ENCODE peak calls at places on chromosomes 1 and 21, in six cellular contexts. D, K, B, U, Y and H are unnamed samples.
A peak's percentile ranks its signal among the peaks of the same experiment; 100 is the strongest.

GRCh38 chr1:7962011-7962335 is 462 bp downstream of the PARK7 start:
- DNase-seq in Y (no peak), K (no peak), B (no peak), U (no peak), D (no peak), H (no peak)

GRCh38 chr1:212167098-212167497 is 118.1 kb upstream of the PPP2R5A start:
- DNase-seq in B (no peak), U (peak; percentile 50), K (peak; percentile 66), D (peak; percentile 13), Y (no peak), H (peak; percentile 72)

GRCh38 chr1:19036049-19036546 is 79.6 kb upstream of the IFFO2 start:
- DNase-seq in U (no peak), B (no peak), K (no peak), Y (no peak), D (no peak), H (no peak)

GRCh38 chr1:162070094-162070748 is 730 bp downstream of the NOS1AP start:
- DNase-seq in Y (peak; percentile 48), K (no peak), U (no peak), D (no peak), B (peak; percentile 28), H (no peak)

GRCh38 chr1:179351281-179351680 is 14.5 kb upstream of the AXDND1 start:
- DNase-seq in B (no peak), Y (no peak), K (peak; percentile 39), D (no peak), U (no peak), H (no peak)

GRCh38 chr1:247854899-247855545 is 2.0 kb upstream of the TRIM58 start:
- DNase-seq in K (no peak), D (no peak), U (no peak), B (no peak), Y (no peak), H (no peak)

GRCh38 chr1:119713538-119714456 is 2.1 kb downstream of the PHGDH start:
- DNase-seq in K (peak; percentile 23), Y (no peak), U (peak; percentile 69), D (no peak), B (peak; percentile 51), H (no peak)

GRCh38 chr1:107449326-107449725 is 308.5 kb downstream of the NTNG1 start:
- DNase-seq in B (no peak), U (no peak), D (no peak), Y (no peak), K (no peak), H (no peak)

GRCh38 chr1:202275061-202275770 is 66.5 kb downstream of the UBE2T start:
- DNase-seq in K (no peak), Y (no peak), D (no peak), B (no peak), U (no peak), H (no peak)

GRCh38 chr1:30366914-30367313 is 356.5 kb downstream of the MATN1 start:
- DNase-seq in K (no peak), D (no peak), Y (no peak), B (no peak), U (no peak), H (no peak)

GRCh38 chr1:20787775-20788488 is 825 bp upstream of the HP1BP3 start:
- DNase-seq in Y (no peak), U (peak; percentile 70), K (peak; percentile 71), B (peak; percentile 13), D (peak; percentile 47), H (peak; percentile 37)

GRCh38 chr1:47931395-47931794 is 65.8 kb downstream of the TRABD2B start:
- DNase-seq in B (no peak), U (no peak), D (no peak), Y (no peak), K (peak; percentile 18), H (no peak)

GRCh38 chr1:12251442-12251841 is 21.6 kb downstream of the VPS13D start:
- DNase-seq in U (no peak), D (peak; percentile 16), K (peak; percentile 81), B (peak; percentile 10), Y (no peak), H (peak; percentile 26)

GRCh38 chr1:32286763-32287162 is 5.1 kb upstream of the HDAC1 start:
- DNase-seq in D (no peak), U (no peak), K (no peak), B (no peak), Y (no peak), H (no peak)

GRCh38 chr1:19799233-19799876 is 361 bp downstream of the TMCO4 start:
- DNase-seq in U (peak; percentile 61), Y (peak; percentile 66), K (peak; percentile 47), D (peak; percentile 7), B (peak; percentile 32), H (no peak)

GRCh38 chr1:112614460-112615065 is 4.4 kb downstream of the ST7L start:
- DNase-seq in Y (no peak), D (no peak), K (peak; percentile 82), B (no peak), U (peak; percentile 76), H (no peak)

GRCh38 chr1:227747382-227747781 is 12.1 kb downstream of the SNAP47 start:
- DNase-seq in B (no peak), U (no peak), D (no peak), Y (no peak), K (no peak), H (no peak)

GRCh38 chr1:224637936-224638335 is 21.8 kb downstream of the CNIH3 start:
- DNase-seq in D (no peak), U (no peak), Y (no peak), B (no peak), K (no peak), H (no peak)

GRCh38 chr1:157439318-157439954 is 112.9 kb downstream of the FCRL5 start:
- DNase-seq in U (no peak), B (no peak), Y (no peak), K (no peak), D (no peak), H (no peak)

GRCh38 chr1:234849824-234850223 is 239.8 kb upstream of the IRF2BP2 start:
- DNase-seq in K (no peak), D (no peak), U (no peak), B (no peak), Y (no peak), H (no peak)

DNA sequence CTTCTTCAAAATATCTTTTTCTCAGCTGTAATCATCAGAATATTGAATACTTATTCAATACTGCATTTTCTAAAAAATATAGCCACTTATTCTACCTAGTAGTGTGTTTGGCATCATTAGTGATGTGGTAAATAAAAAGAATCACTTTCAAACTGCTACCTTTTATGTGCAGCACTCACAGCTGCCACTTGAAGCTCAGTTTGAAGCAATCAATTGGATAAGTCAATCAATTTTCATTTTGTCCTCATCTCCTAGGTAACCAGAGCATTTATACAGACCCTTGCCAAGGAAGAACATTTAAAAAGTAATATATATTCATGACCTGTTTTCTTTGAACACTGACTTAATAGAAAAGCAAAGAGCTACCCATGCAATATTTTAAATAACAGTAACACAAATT is 168.2 kb upstream of the C21orf91 start:
- DNase-seq in U (no peak), D (no peak), K (no peak), B (no peak), Y (no peak), H (no peak)
- TF ChIP-seq CTCF in U (no peak), D (no peak), K (no peak), B (no peak), Y (no peak), H (no peak)

DNA sequence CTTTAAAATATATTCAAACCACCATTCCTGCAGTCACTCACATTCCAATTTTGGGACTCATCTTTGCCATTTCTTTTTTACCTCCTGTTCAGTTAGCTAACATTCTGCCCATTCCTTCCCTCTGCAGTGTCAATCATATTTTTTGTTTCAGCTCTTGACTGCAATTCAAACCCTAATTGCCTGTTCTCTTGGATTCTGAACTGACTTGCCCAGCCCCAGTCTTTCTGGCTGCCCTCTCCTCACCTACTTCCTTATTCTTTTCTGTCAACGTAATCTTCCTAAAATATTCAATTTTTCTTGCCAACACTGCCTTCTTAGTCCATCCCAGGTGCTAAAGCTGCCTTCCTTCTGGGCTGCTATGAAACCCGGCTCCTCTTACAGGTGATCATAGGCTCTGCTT is 6.1 kb downstream of the PRDM2 start:
- DNase-seq in K (no peak), D (no peak), B (no peak), U (no peak), Y (no peak), H (no peak)
- H3K4me3 ChIP-seq in K (no peak overlapping the region), D (no peak overlapping the region), B (no peak overlapping the region), U (no peak overlapping the region), Y (no peak overlapping the region), H (no peak overlapping the region)

GRCh38 chr1:44293761-44294315 is 61.2 kb downstream of the ERI3 start:
- DNase-seq in D (no peak), U (no peak), B (no peak), Y (peak; percentile 88), K (no peak), H (no peak)

GRCh38 chr1:44289530-44289929 is 65.5 kb downstream of the ERI3 start:
- DNase-seq in U (no peak), B (no peak), K (no peak), D (no peak), Y (no peak), H (no peak)

GRCh38 chr1:44292641-44293040 is 62.4 kb downstream of the ERI3 start:
- DNase-seq in B (peak; percentile 43), Y (no peak), K (no peak), D (no peak), U (no peak), H (no peak)

GRCh38 chr1:44288883-44289282 is 66.2 kb downstream of the ERI3 start:
- DNase-seq in D (no peak), K (no peak), Y (no peak), U (no peak), B (no peak), H (no peak)

DNA sequence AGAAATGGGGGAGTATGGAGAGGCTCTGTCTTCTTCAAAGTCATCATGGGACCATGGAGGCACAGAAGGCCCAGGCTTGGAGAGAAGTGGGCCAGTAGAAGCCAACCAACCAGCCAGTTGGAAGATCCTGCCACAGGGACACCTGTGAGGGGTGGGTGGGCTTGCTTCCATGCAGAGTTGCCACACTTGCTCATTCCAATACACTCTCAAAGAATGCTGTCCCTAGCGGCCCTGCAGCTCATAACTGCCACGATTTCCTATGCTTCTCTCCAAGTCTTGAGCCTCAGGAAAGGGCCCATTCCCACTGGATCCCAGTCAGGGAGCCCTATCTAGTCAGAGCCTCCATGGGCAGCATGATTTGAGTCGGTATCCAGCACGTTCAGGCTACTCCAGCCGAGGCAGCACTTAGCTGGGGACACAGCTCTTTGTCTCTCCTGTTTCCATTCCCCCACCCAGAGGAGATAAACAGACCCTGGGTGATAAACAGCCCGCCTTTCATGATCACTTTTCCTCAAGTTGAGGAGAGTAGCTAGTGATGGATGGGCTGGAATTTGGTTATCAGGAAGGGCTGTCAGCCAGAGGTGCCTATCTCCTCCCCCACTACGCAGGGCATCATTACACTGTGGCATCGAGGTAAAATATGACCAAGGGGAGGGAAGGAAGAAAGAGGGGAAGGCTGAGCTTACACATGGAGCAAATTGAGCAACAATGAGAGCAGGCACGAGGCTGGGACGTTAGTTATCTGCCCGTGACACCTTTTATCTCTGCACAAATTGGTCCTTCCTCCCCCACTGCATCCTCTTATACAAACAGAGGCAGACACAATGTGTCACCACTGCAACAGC is 64.6 kb downstream of the ERI3 start:
- DNase-seq in B (peak; percentile 38), D (no peak), U (no peak), Y (no peak), K (no peak), H (no peak)
- TF ChIP-seq CTCF in B (no peak), D (no peak), U (no peak), Y (no peak), K (no peak), H (no peak)

DNA sequence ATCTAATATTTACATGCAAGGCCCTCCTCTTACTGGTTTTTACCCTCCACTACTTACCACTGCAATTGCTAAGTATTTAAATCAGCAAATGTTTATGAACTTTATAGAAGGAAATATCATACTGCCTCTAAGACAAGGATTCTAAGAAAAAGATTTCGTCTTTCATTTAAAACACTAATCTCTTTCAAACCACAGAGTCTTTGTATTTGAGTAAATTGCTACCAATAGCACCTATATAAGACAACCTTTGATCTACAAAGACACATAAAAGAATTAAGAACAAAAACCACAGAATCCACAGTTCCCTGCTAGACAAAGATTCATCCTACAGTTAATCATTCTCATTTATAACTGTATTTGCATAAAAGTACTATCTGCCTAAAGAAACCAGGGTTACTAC is 37.6 kb downstream of the RNF115 start:
- DNase-seq in U (no peak), K (no peak), Y (no peak), B (no peak), D (no peak), H (no peak)
- H3K4me3 ChIP-seq in U (no peak overlapping the region), K (no peak overlapping the region), Y (no peak overlapping the region), B (no peak overlapping the region), D (no peak overlapping the region), H (no peak overlapping the region)